ENCODE peak calls at places on chromosomes 12 and 14, in eight cellular contexts. One of them, this sample, is unnamed.

GRCh38 chr12:71636704-71637115 is 26.9 kb downstream of the ZFC3H1 start:
- DNase-seq in small intestine: peak; percentile 61
- DNase-seq in CD4-positive, CD25-positive, alpha-beta regulatory T cell: no peak
- DNase-seq in aorta: no peak
- DNase-seq in cardiac muscle cell: peak; percentile 80
- DNase-seq in stomach: no peak
- DNase-seq in SJSA1: no peak
- DNase-seq in H1: no peak
- DNase-seq in this sample: peak; percentile 87

GRCh38 chr12:81369175-81369574 is 291.3 kb downstream of the ACSS3 start:
- DNase-seq in small intestine: no peak
- DNase-seq in CD4-positive, CD25-positive, alpha-beta regulatory T cell: no peak
- DNase-seq in aorta: no peak
- DNase-seq in cardiac muscle cell: no peak
- DNase-seq in stomach: no peak
- DNase-seq in SJSA1: no peak
- DNase-seq in H1: no peak
- DNase-seq in this sample: no peak

GRCh38 chr12:71439613-71440392 is at the start of gene LGR5:
- DNase-seq in small intestine: peak; percentile 24
- DNase-seq in CD4-positive, CD25-positive, alpha-beta regulatory T cell: no peak
- DNase-seq in aorta: peak; percentile 84
- DNase-seq in cardiac muscle cell: peak; percentile 32
- DNase-seq in stomach: no peak
- DNase-seq in SJSA1: no peak
- DNase-seq in H1: no peak
- DNase-seq in this sample: peak; percentile 76

GRCh38 chr14:100608586-100609330 is 21.5 kb upstream of the BEGAIN start:
- DNase-seq in small intestine: no peak
- DNase-seq in CD4-positive, CD25-positive, alpha-beta regulatory T cell: no peak
- DNase-seq in aorta: no peak
- DNase-seq in cardiac muscle cell: no peak
- DNase-seq in stomach: no peak
- DNase-seq in SJSA1: no peak
- DNase-seq in H1: no peak
- DNase-seq in this sample: no peak

GRCh38 chr14:54881235-54881760 is 21.3 kb downstream of the GCH1 start:
- DNase-seq in small intestine: peak; percentile 75
- DNase-seq in CD4-positive, CD25-positive, alpha-beta regulatory T cell: no peak
- DNase-seq in aorta: no peak
- DNase-seq in cardiac muscle cell: peak; percentile 82
- DNase-seq in stomach: no peak
- DNase-seq in SJSA1: no peak
- DNase-seq in H1: no peak
- DNase-seq in this sample: no peak

GRCh38 chr12:107818984-107819383 is 44.5 kb downstream of the ASCL4 start:
- DNase-seq in small intestine: no peak
- DNase-seq in CD4-positive, CD25-positive, alpha-beta regulatory T cell: no peak
- DNase-seq in aorta: no peak
- DNase-seq in cardiac muscle cell: no peak
- DNase-seq in stomach: no peak
- DNase-seq in SJSA1: no peak
- DNase-seq in H1: no peak
- DNase-seq in this sample: peak; percentile 39

GRCh38 chr14:100616854-100617714 is 29.9 kb upstream of the BEGAIN start:
- DNase-seq in small intestine: peak; percentile 7
- DNase-seq in CD4-positive, CD25-positive, alpha-beta regulatory T cell: no peak
- DNase-seq in aorta: peak; percentile 32
- DNase-seq in cardiac muscle cell: peak; percentile 32
- DNase-seq in stomach: no peak
- DNase-seq in SJSA1: no peak
- DNase-seq in H1: no peak
- DNase-seq in this sample: no peak

GRCh38 chr12:31476437-31476836 is 114.5 kb downstream of the DENND5B start:
- DNase-seq in small intestine: peak; percentile 23
- DNase-seq in CD4-positive, CD25-positive, alpha-beta regulatory T cell: no peak
- DNase-seq in aorta: no peak
- DNase-seq in cardiac muscle cell: no peak
- DNase-seq in stomach: no peak
- DNase-seq in SJSA1: no peak
- DNase-seq in H1: no peak
- DNase-seq in this sample: no peak

GRCh38 chr12:99130808-99131538 is 485.9 kb downstream of the APAF1 start:
- DNase-seq in small intestine: no peak
- DNase-seq in CD4-positive, CD25-positive, alpha-beta regulatory T cell: no peak
- DNase-seq in aorta: no peak
- DNase-seq in cardiac muscle cell: peak; percentile 65
- DNase-seq in stomach: no peak
- DNase-seq in SJSA1: no peak
- DNase-seq in H1: no peak
- DNase-seq in this sample: no peak

GRCh38 chr12:55670213-55670730 is 33.6 kb downstream of the OR10P1 start:
- DNase-seq in small intestine: peak; percentile 79
- DNase-seq in CD4-positive, CD25-positive, alpha-beta regulatory T cell: no peak
- DNase-seq in aorta: no peak
- DNase-seq in cardiac muscle cell: no peak
- DNase-seq in stomach: no peak
- DNase-seq in SJSA1: no peak
- DNase-seq in H1: no peak
- DNase-seq in this sample: no peak

GRCh38 chr12:107079172-107080011 is 14.0 kb downstream of the CRY1 start:
- DNase-seq in small intestine: peak; percentile 31
- DNase-seq in CD4-positive, CD25-positive, alpha-beta regulatory T cell: no peak
- DNase-seq in aorta: no peak
- DNase-seq in cardiac muscle cell: peak; percentile 56
- DNase-seq in stomach: no peak
- DNase-seq in SJSA1: no peak
- DNase-seq in H1: no peak
- DNase-seq in this sample: peak; percentile 34

DNA sequence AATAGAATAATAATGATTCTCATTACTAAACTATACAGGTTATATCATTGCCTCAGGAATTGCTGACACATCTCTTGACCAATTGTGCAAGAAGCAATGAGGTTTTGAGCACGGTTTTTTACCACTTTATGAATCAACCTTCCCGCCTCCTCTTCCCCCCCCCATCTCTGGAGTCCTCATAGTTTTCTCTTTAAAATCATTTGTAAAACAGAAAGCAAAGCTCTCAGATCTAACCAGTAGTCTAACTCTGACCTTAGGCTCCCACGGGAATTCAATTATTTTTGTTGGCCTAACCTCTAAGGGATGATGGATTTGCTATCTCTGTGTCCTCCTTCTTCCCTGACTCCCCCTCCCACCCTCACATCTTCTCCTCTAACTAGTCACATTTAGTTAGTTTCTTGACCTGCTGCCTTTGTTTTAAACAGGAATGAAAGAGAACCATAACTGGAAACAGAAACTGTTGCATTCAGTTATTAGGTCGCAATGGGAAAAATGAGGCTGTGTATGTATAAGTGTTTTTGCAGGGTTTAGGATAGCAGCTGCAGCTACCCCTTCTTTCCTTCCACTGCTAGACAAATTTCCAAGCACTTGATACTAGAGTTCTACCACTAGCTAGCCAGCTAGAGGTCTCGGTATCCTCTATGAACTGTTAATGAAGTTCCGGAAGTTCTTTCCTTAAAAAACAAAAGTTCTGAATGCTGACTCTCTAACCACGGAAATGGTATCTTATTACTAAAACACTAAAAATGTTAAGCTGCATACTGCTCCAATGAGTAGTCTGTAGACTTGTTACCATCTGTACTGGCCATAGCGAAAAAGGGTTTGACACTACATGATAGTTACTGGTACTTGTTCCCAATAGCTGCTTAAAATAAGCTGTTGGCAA is 65.4 kb downstream of the TAOK3 start:
- DNase-seq in small intestine: no peak
- DNase-seq in CD4-positive, CD25-positive, alpha-beta regulatory T cell: no peak
- DNase-seq in aorta: no peak
- DNase-seq in cardiac muscle cell: peak; percentile 87
- DNase-seq in stomach: no peak
- DNase-seq in SJSA1: no peak
- DNase-seq in H1: no peak
- DNase-seq in this sample: no peak
- H3K4me1 ChIP-seq in small intestine: peaks cover 4% of the 10 kb centered on the region
- H3K4me1 ChIP-seq in CD4-positive, CD25-positive, alpha-beta regulatory T cell: peaks cover 14% of the 10 kb centered on the region
- H3K4me1 ChIP-seq in aorta: no peaks in the 10 kb centered on the region
- H3K4me1 ChIP-seq in cardiac muscle cell: no peaks in the 10 kb centered on the region
- H3K4me1 ChIP-seq in stomach: peaks cover 35% of the 10 kb centered on the region
- H3K4me1 ChIP-seq in SJSA1: peaks cover 24% of the 10 kb centered on the region
- H3K4me1 ChIP-seq in H1: no peaks in the 10 kb centered on the region
- H3K4me1 ChIP-seq in this sample: no peaks in the 10 kb centered on the region

DNA sequence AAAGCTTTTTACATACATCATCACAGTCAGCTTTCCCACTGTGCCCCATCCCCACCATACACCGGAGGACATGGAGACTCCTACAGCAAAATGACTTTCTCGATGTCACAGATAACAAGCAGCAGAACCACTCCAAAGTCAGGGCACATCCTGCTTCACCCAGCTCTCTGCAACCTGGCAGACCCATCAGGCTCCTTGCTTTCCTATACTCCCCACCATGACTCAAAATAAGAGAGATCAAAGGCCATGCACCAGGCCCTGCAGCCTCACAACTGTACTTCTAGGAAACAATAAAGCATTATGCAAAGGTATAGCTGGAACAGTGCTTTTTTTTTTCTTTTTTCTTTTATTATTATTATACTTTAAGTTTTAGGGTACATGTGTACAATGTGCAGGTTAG is 187.4 kb downstream of the DPF3 start:
- DNase-seq in small intestine: no peak
- DNase-seq in CD4-positive, CD25-positive, alpha-beta regulatory T cell: no peak
- DNase-seq in aorta: no peak
- DNase-seq in cardiac muscle cell: no peak
- DNase-seq in stomach: no peak
- DNase-seq in SJSA1: no peak
- DNase-seq in H1: no peak
- DNase-seq in this sample: no peak
- H3K4me1 ChIP-seq in small intestine: no peaks in the 10 kb centered on the region
- H3K4me1 ChIP-seq in CD4-positive, CD25-positive, alpha-beta regulatory T cell: no peaks in the 10 kb centered on the region
- H3K4me1 ChIP-seq in aorta: no peaks in the 10 kb centered on the region
- H3K4me1 ChIP-seq in cardiac muscle cell: peaks cover 35% of the 10 kb centered on the region
- H3K4me1 ChIP-seq in stomach: no peaks in the 10 kb centered on the region
- H3K4me1 ChIP-seq in SJSA1: no peaks in the 10 kb centered on the region
- H3K4me1 ChIP-seq in H1: peaks cover 7% of the 10 kb centered on the region
- H3K4me1 ChIP-seq in this sample: no peaks in the 10 kb centered on the region

GRCh38 chr14:74579447-74580274 is 32.4 kb downstream of the LTBP2 start:
- DNase-seq in small intestine: no peak
- DNase-seq in CD4-positive, CD25-positive, alpha-beta regulatory T cell: no peak
- DNase-seq in aorta: peak; percentile 72
- DNase-seq in cardiac muscle cell: peak; percentile 87
- DNase-seq in stomach: no peak
- DNase-seq in SJSA1: peak; percentile 68
- DNase-seq in H1: no peak
- DNase-seq in this sample: no peak

GRCh38 chr14:74582910-74583581 is 29.0 kb downstream of the LTBP2 start:
- DNase-seq in small intestine: no peak
- DNase-seq in CD4-positive, CD25-positive, alpha-beta regulatory T cell: no peak
- DNase-seq in aorta: peak; percentile 77
- DNase-seq in cardiac muscle cell: peak; percentile 73
- DNase-seq in stomach: peak; percentile 55
- DNase-seq in SJSA1: no peak
- DNase-seq in H1: no peak
- DNase-seq in this sample: no peak

GRCh38 chr14:74577948-74578275 is 34.1 kb downstream of the LTBP2 start:
- DNase-seq in small intestine: no peak
- DNase-seq in CD4-positive, CD25-positive, alpha-beta regulatory T cell: no peak
- DNase-seq in aorta: peak; percentile 31
- DNase-seq in cardiac muscle cell: no peak
- DNase-seq in stomach: no peak
- DNase-seq in SJSA1: no peak
- DNase-seq in H1: no peak
- DNase-seq in this sample: no peak

GRCh38 chr14:74578479-74578878 is 33.6 kb downstream of the LTBP2 start:
- DNase-seq in small intestine: no peak
- DNase-seq in CD4-positive, CD25-positive, alpha-beta regulatory T cell: no peak
- DNase-seq in aorta: peak; percentile 55
- DNase-seq in cardiac muscle cell: no peak
- DNase-seq in stomach: no peak
- DNase-seq in SJSA1: no peak
- DNase-seq in H1: no peak
- DNase-seq in this sample: no peak

DNA sequence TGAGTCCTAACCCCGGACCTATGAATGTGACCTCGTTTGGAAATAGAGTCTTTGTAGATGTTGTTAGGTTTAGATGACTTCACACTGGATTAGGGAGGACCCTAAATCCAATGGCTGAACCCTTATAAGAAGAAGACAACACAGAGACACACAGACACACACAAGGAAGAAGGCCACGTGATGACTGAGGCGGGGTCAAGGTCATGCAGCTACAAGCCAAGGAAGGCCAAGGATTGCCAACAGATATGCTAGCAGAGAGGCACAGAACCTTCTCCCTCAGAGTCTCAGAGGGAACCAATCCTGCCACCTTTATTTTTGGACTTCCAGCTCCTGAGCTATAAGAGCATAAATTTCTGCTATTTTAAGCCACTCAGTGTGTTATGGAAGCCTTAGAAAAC is 31.8 kb downstream of the LTBP2 start:
- DNase-seq in small intestine: no peak
- DNase-seq in CD4-positive, CD25-positive, alpha-beta regulatory T cell: no peak
- DNase-seq in aorta: peak; percentile 19
- DNase-seq in cardiac muscle cell: no peak
- DNase-seq in stomach: no peak
- DNase-seq in SJSA1: no peak
- DNase-seq in H1: no peak
- DNase-seq in this sample: no peak
- H3K4me1 ChIP-seq in small intestine: no peaks in the 10 kb centered on the region
- H3K4me1 ChIP-seq in CD4-positive, CD25-positive, alpha-beta regulatory T cell: peaks cover 4% of the 10 kb centered on the region
- H3K4me1 ChIP-seq in aorta: peaks cover 4% of the 10 kb centered on the region
- H3K4me1 ChIP-seq in cardiac muscle cell: peaks cover 17% of the 10 kb centered on the region
- H3K4me1 ChIP-seq in stomach: peaks cover 55% of the 10 kb centered on the region
- H3K4me1 ChIP-seq in SJSA1: peaks cover 39% of the 10 kb centered on the region
- H3K4me1 ChIP-seq in H1: no peaks in the 10 kb centered on the region
- H3K4me1 ChIP-seq in this sample: peaks cover 6% of the 10 kb centered on the region

DNA sequence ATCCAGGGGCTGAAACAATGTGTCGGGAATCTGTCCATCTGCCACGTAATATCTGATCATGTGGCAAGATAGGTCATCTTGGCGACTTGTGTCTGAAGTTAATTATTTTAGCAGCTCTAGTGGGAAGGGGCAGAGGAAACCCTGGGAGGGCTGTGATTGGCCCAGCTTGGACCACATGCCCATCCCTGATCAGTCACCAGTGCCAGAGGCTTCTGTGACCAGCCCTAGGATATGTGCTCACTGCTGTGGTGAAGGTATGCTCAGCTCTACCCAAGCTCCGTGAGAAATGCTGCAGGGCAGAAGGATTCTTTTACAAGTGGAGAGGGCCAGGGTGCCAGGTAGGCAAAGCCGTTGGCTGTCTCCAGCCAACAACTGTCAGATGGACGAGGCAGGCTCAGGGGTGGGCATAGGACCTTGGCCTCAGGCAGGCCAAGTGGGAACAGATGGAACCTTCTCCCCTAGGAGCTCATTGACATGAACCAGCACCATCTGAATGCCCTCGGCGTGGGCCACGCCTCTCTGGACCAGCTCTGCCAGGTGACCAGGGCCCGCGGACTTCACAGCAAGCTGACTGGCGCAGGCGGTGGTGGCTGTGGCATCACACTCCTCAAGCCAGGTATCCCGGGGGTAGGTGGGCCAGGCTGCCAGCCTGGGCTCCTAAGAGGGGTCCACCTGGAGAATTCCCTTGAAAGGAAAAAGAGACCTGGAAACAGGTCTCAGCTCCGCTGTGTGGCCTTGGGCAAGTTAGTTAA is 21.1 kb downstream of the MVK start:
- DNase-seq in small intestine: no peak
- DNase-seq in CD4-positive, CD25-positive, alpha-beta regulatory T cell: no peak
- DNase-seq in aorta: no peak
- DNase-seq in cardiac muscle cell: no peak
- DNase-seq in stomach: no peak
- DNase-seq in SJSA1: no peak
- DNase-seq in H1: no peak
- DNase-seq in this sample: no peak
- H3K4me1 ChIP-seq in small intestine: no peaks in the 10 kb centered on the region
- H3K4me1 ChIP-seq in CD4-positive, CD25-positive, alpha-beta regulatory T cell: peaks cover 11% of the 10 kb centered on the region
- H3K4me1 ChIP-seq in aorta: no peaks in the 10 kb centered on the region
- H3K4me1 ChIP-seq in cardiac muscle cell: peaks cover 32% of the 10 kb centered on the region
- H3K4me1 ChIP-seq in stomach: peaks cover 17% of the 10 kb centered on the region
- H3K4me1 ChIP-seq in SJSA1: no peaks in the 10 kb centered on the region
- H3K4me1 ChIP-seq in H1: peaks cover 7% of the 10 kb centered on the region
- H3K4me1 ChIP-seq in this sample: peaks cover 4% of the 10 kb centered on the region